ENCODE peak calls at places on chromosome 13, in nine cellular contexts. Y is stimulated activated CD4-positive, alpha-beta T cell treated with anti-CD3 and anti-CD28 coated beads, Interleukin-1b, Interleukin-23, amount 100 ng/mL, for 24 hours; C is progenitor cell of endocrine pancreas; J is stimulated activated CD8-positive, alpha-beta memory T cell treated with anti-CD3 and anti-CD28 coated beads, Interleukin-12 subunit alpha, Interleukin-12 subunit beta, amount 100 ng/mL, for 4 hours; P is EL; N is omental fat pad; G is DMS53; I is mucosa of descending colon; A is T-cell. L is an unnamed sample.

GRCh38 chr13:32964987-32965386 is 51.2 kb upstream of the KL start:
- DNase-seq in Y (no peak), C (no peak), J (no peak), P (no peak), N (no peak), G (no peak), I (no peak), A (no peak), L (no peak)

GRCh38 chr13:43285891-43286602 is 262.7 kb downstream of the DNAJC15 start:
- DNase-seq in Y (no peak), C (no peak), J (no peak), P (peak), N (no peak), G (no peak), I (no peak), A (no peak), L (no peak)

GRCh38 chr13:112172641-112173171 is 105.8 kb downstream of the SOX1 start:
- DNase-seq in Y (no peak), C (no peak), J (no peak), P (no peak), N (no peak), G (no peak), I (no peak), A (no peak), L (no peak)

GRCh38 chr13:76707360-76707759 is 178.8 kb downstream of the KCTD12 start:
- DNase-seq in Y (no peak), C (no peak), J (no peak), P (peak), N (no peak), G (no peak), I (no peak), A (no peak), L (no peak)

GRCh38 chr13:95300625-95301134 is 571 bp downstream of the ABCC4 start:
- DNase-seq in Y (peak), C (peak), J (peak), P (peak), N (no peak), G (peak), I (peak), A (peak), L (peak)

GRCh38 chr13:97316390-97316789 is 94.3 kb downstream of the MBNL2 start:
- DNase-seq in Y (no peak), C (no peak), J (no peak), P (no peak), N (no peak), G (no peak), I (no peak), A (no peak), L (no peak)

GRCh38 chr13:63910406-63910957 is 2494.8 kb upstream of the PCDH20 start:
- DNase-seq in Y (no peak), C (no peak), J (no peak), P (no peak), N (no peak), G (peak), I (no peak), A (no peak), L (no peak)

GRCh38 chr13:42102961-42103688 is 54.7 kb downstream of the DGKH start:
- DNase-seq in Y (no peak), C (no peak), J (no peak), P (no peak), N (no peak), G (peak), I (no peak), A (no peak), L (no peak)

GRCh38 chr13:66714795-66715194 is 515.3 kb downstream of the PCDH9 start:
- DNase-seq in Y (no peak), C (no peak), J (no peak), P (no peak), N (no peak), G (no peak), I (no peak), A (no peak), L (peak)

GRCh38 chr13:74586839-74587238 is 452.6 kb upstream of the KLF12 start:
- DNase-seq in Y (no peak), C (no peak), J (no peak), P (peak), N (no peak), G (no peak), I (no peak), A (no peak), L (no peak)

GRCh38 chr13:20526664-20527063 is 1.0 kb upstream of the CRYL1 start:
- DNase-seq in Y (no peak), C (no peak), J (no peak), P (peak), N (no peak), G (peak), I (no peak), A (no peak), L (no peak)

GRCh38 chr13:75151081-75151643 is 330.8 kb downstream of the TBC1D4 start:
- DNase-seq in Y (no peak), C (no peak), J (no peak), P (peak), N (no peak), G (no peak), I (no peak), A (no peak), L (no peak)

GRCh38 chr13:30545320-30545719 is 72.4 kb upstream of the USPL1 start:
- DNase-seq in Y (no peak), C (no peak), J (no peak), P (no peak), N (no peak), G (no peak), I (no peak), A (no peak), L (no peak)

GRCh38 chr13:83085186-83085900 is 796.9 kb downstream of the SLITRK1 start:
- DNase-seq in Y (no peak), C (no peak), J (no peak), P (peak), N (no peak), G (no peak), I (no peak), A (no peak), L (no peak)

GRCh38 chr13:53249236-53249635 is 220.6 kb downstream of the OLFM4 start:
- DNase-seq in Y (no peak), C (no peak), J (no peak), P (no peak), N (no peak), G (no peak), I (no peak), A (no peak), L (no peak)

GRCh38 chr13:110262944-110263343 is 44.0 kb downstream of the COL4A1 start:
- DNase-seq in Y (no peak), C (no peak), J (no peak), P (no peak), N (no peak), G (no peak), I (no peak), A (no peak), L (no peak)

GRCh38 chr13:109180905-109181425 is 551.6 kb downstream of the MYO16 start:
- DNase-seq in Y (no peak), C (no peak), J (no peak), P (peak), N (no peak), G (no peak), I (no peak), A (no peak), L (no peak)

GRCh38 chr13:32427852-32428580 is at the start of gene N4BP2L1:
- DNase-seq in Y (peak), C (peak), J (peak), P (peak), N (peak), G (peak), I (peak), A (peak), L (no peak)

GRCh38 chr13:113802761-113803160 is 43.7 kb downstream of the TMEM255B start:
- DNase-seq in Y (no peak), C (no peak), J (no peak), P (no peak), N (no peak), G (no peak), I (no peak), A (no peak), L (no peak)

GRCh38 chr13:46386996-46387851 is at the start of gene RUBCNL:
- DNase-seq in Y (peak), C (peak), J (no peak), P (peak), N (no peak), G (peak), I (peak), A (no peak), L (peak)

GRCh38 chr13:94345374-94346195 is 133.9 kb downstream of the DCT start:
- DNase-seq in Y (no peak), C (no peak), J (no peak), P (peak), N (no peak), G (peak), I (no peak), A (no peak), L (no peak)

GRCh38 chr13:110883539-110883938 is 31.3 kb downstream of the ANKRD10 start:
- DNase-seq in Y (no peak), C (no peak), J (no peak), P (no peak), N (no peak), G (no peak), I (no peak), A (no peak), L (no peak)

GRCh38 chr13:23500858-23501257 is 67.4 kb upstream of the SACS start:
- DNase-seq in Y (no peak), C (no peak), J (no peak), P (peak), N (no peak), G (no peak), I (no peak), A (no peak), L (no peak)

GRCh38 chr13:49082653-49083536 is 107.2 kb downstream of the FNDC3A start:
- DNase-seq in Y (no peak), C (no peak), J (no peak), P (peak), N (no peak), G (no peak), I (no peak), A (no peak), L (no peak)

GRCh38 chr13:49810825-49811526 is 18.5 kb upstream of the KPNA3 start:
- DNase-seq in Y (no peak), C (no peak), J (no peak), P (peak), N (no peak), G (no peak), I (no peak), A (no peak), L (no peak)

GRCh38 chr13:113022391-113023216 is 53.6 kb downstream of the MCF2L start:
- DNase-seq in Y (no peak), C (no peak), J (no peak), P (no peak), N (no peak), G (peak), I (no peak), A (no peak), L (no peak)

GRCh38 chr13:87107626-87108025 is 563.5 kb upstream of the SLITRK5 start:
- DNase-seq in Y (no peak), C (no peak), J (no peak), P (no peak), N (no peak), G (no peak), I (no peak), A (no peak), L (no peak)

GRCh38 chr13:110475550-110476219 is 85.8 kb downstream of the RAB20 start:
- DNase-seq in Y (no peak), C (no peak), J (no peak), P (no peak), N (no peak), G (no peak), I (no peak), A (no peak), L (no peak)

GRCh38 chr13:57311009-57311586 is 144.1 kb downstream of the PRR20E start:
- DNase-seq in Y (no peak), C (no peak), J (no peak), P (no peak), N (no peak), G (no peak), I (no peak), A (no peak), L (no peak)

L was measured in HEK293T.